ENCODE peak calls at places on chromosomes 13 and 19, in four cellular contexts. One of them, this sample, is unnamed.
A peak's percentile ranks its signal among the peaks of the same experiment; 100 is the strongest.

GRCh38 chr19:24040621-24041020 is 46.4 kb upstream of the ZNF254 start:
- DNase-seq in K562: no peak
- DNase-seq in lower lobe of right lung: no peak
- DNase-seq in fibroblast of villous mesenchyme: peak; percentile 62
- DNase-seq in this sample: no peak

GRCh38 chr19:33496496-33496895 is 25.1 kb downstream of the PEPD start:
- DNase-seq in K562: no peak
- DNase-seq in lower lobe of right lung: peak; percentile 22
- DNase-seq in fibroblast of villous mesenchyme: no peak
- DNase-seq in this sample: no peak

GRCh38 chr13:46672338-46673090 is 119.5 kb downstream of the LRCH1 start:
- DNase-seq in K562: no peak
- DNase-seq in lower lobe of right lung: no peak
- DNase-seq in fibroblast of villous mesenchyme: no peak
- DNase-seq in this sample: no peak

GRCh38 chr13:45040626-45041025 is 51.3 kb downstream of the GPALPP1 start:
- DNase-seq in K562: no peak
- DNase-seq in lower lobe of right lung: no peak
- DNase-seq in fibroblast of villous mesenchyme: no peak
- DNase-seq in this sample: no peak

GRCh38 chr13:76473552-76474134 is 412.6 kb downstream of the KCTD12 start:
- DNase-seq in K562: peak; percentile 72
- DNase-seq in lower lobe of right lung: peak; percentile 48
- DNase-seq in fibroblast of villous mesenchyme: peak; percentile 86
- DNase-seq in this sample: peak; percentile 81

GRCh38 chr19:16542894-16543498 is 759 bp upstream of the CHERP start:
- DNase-seq in K562: peak; percentile 64
- DNase-seq in lower lobe of right lung: no peak
- DNase-seq in fibroblast of villous mesenchyme: peak; percentile 5
- DNase-seq in this sample: no peak

GRCh38 chr13:113366031-113366588 is 2.2 kb upstream of the GRTP1 start:
- DNase-seq in K562: peak; percentile 21
- DNase-seq in lower lobe of right lung: no peak
- DNase-seq in fibroblast of villous mesenchyme: no peak
- DNase-seq in this sample: no peak

GRCh38 chr19:35513975-35514809 is 743 bp upstream of the DMKN start:
- DNase-seq in K562: no peak
- DNase-seq in lower lobe of right lung: no peak
- DNase-seq in fibroblast of villous mesenchyme: peak; percentile 40
- DNase-seq in this sample: no peak

GRCh38 chr19:49920624-49921363 is 8.2 kb upstream of the ATF5 start:
- DNase-seq in K562: no peak
- DNase-seq in lower lobe of right lung: no peak
- DNase-seq in fibroblast of villous mesenchyme: no peak
- DNase-seq in this sample: no peak

GRCh38 chr13:75454497-75454896 is 27.5 kb downstream of the TBC1D4 start:
- DNase-seq in K562: no peak
- DNase-seq in lower lobe of right lung: no peak
- DNase-seq in fibroblast of villous mesenchyme: no peak
- DNase-seq in this sample: no peak

GRCh38 chr19:23222998-23223652 is 27.1 kb downstream of the ZNF724 start:
- DNase-seq in K562: no peak
- DNase-seq in lower lobe of right lung: no peak
- DNase-seq in fibroblast of villous mesenchyme: no peak
- DNase-seq in this sample: no peak

GRCh38 chr19:42115219-42115618 is 17.0 kb downstream of the POU2F2 start:
- DNase-seq in K562: no peak
- DNase-seq in lower lobe of right lung: no peak
- DNase-seq in fibroblast of villous mesenchyme: peak; percentile 54
- DNase-seq in this sample: no peak

GRCh38 chr19:49631279-49631588 is 8.7 kb downstream of the RRAS start:
- DNase-seq in K562: no peak
- DNase-seq in lower lobe of right lung: no peak
- DNase-seq in fibroblast of villous mesenchyme: no peak
- DNase-seq in this sample: no peak

GRCh38 chr19:48513289-48514122 is 1.9 kb upstream of the LMTK3 start:
- DNase-seq in K562: peak; percentile 75
- DNase-seq in lower lobe of right lung: peak; percentile 80
- DNase-seq in fibroblast of villous mesenchyme: peak; percentile 58
- DNase-seq in this sample: peak; percentile 48

GRCh38 chr13:112450567-112451240 is 74.5 kb downstream of the SPACA7 start:
- DNase-seq in K562: no peak
- DNase-seq in lower lobe of right lung: no peak
- DNase-seq in fibroblast of villous mesenchyme: no peak
- DNase-seq in this sample: no peak

GRCh38 chr13:47094734-47095434 is 198.0 kb upstream of the HTR2A start:
- DNase-seq in K562: no peak
- DNase-seq in lower lobe of right lung: no peak
- DNase-seq in fibroblast of villous mesenchyme: no peak
- DNase-seq in this sample: no peak

GRCh38 chr13:37443538-37443937 is 155.0 kb downstream of the POSTN start:
- DNase-seq in K562: no peak
- DNase-seq in lower lobe of right lung: no peak
- DNase-seq in fibroblast of villous mesenchyme: peak; percentile 82
- DNase-seq in this sample: peak; percentile 61

GRCh38 chr13:62837895-62838294 is 1422.2 kb upstream of the PCDH20 start:
- DNase-seq in K562: no peak
- DNase-seq in lower lobe of right lung: no peak
- DNase-seq in fibroblast of villous mesenchyme: peak; percentile 6
- DNase-seq in this sample: peak; percentile 63

GRCh38 chr19:39246951-39247669 is 1.5 kb downstream of the IFNL4 start:
- DNase-seq in K562: no peak
- DNase-seq in lower lobe of right lung: peak; percentile 52
- DNase-seq in fibroblast of villous mesenchyme: no peak
- DNase-seq in this sample: no peak

GRCh38 chr19:14198384-14199376 is 7.3 kb downstream of the ADGRL1 start:
- DNase-seq in K562: peak; percentile 33
- DNase-seq in lower lobe of right lung: no peak
- DNase-seq in fibroblast of villous mesenchyme: peak; percentile 26
- DNase-seq in this sample: no peak

GRCh38 chr19:46015080-46015960 is 7.5 kb downstream of the PGLYRP1 start:
- DNase-seq in K562: no peak
- DNase-seq in lower lobe of right lung: peak; percentile 91
- DNase-seq in fibroblast of villous mesenchyme: peak; percentile 7
- DNase-seq in this sample: peak; percentile 8

GRCh38 chr13:106376411-106377112 is 158.9 kb downstream of the EFNB2 start:
- DNase-seq in K562: no peak
- DNase-seq in lower lobe of right lung: peak; percentile 49
- DNase-seq in fibroblast of villous mesenchyme: peak; percentile 91
- DNase-seq in this sample: peak; percentile 98
- TF ChIP-seq CTCF in K562: peak; percentile 2
- TF ChIP-seq CTCF in lower lobe of right lung: no peak
- TF ChIP-seq CTCF in fibroblast of villous mesenchyme: peak; percentile 49
- TF ChIP-seq CTCF in this sample: peak; percentile 58

GRCh38 chr19:1037553-1038115 is 2.3 kb upstream of the ABCA7 start:
- DNase-seq in K562: no peak
- DNase-seq in lower lobe of right lung: no peak
- DNase-seq in fibroblast of villous mesenchyme: no peak
- DNase-seq in this sample: no peak
- H3K4me3 ChIP-seq in K562: no peak overlapping the region
- H3K4me3 ChIP-seq in lower lobe of right lung: no peak overlapping the region
- H3K4me3 ChIP-seq in fibroblast of villous mesenchyme: no peak overlapping the region
- H3K4me3 ChIP-seq in this sample: no peak overlapping the region

GRCh38 chr19:40523322-40524047 is 53.2 kb upstream of the SHKBP1 start:
- DNase-seq in K562: peak; percentile 88
- DNase-seq in lower lobe of right lung: peak; percentile 73
- DNase-seq in fibroblast of villous mesenchyme: peak; percentile 47
- DNase-seq in this sample: peak; percentile 31
- TF ChIP-seq CTCF in K562: peak; percentile 92
- TF ChIP-seq CTCF in lower lobe of right lung: peak; percentile 65
- TF ChIP-seq CTCF in fibroblast of villous mesenchyme: peak; percentile 73
- TF ChIP-seq CTCF in this sample: peak; percentile 71

DNA sequence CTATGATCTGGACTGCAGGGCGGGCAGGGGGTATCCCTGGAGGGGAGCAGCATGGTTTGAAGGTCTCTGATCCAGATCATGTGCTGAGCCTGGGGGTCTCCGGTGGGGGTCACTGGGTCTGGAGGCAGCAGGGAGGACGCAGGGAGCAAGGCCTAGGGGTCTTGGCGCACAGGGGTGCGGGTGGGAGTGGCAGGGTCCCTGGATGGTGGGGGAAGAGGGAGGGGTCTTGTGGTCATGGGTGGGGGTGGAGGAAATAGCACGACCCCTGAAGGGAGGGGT is 1.9 kb downstream of the BTBD2 start:
- DNase-seq in K562: no peak
- DNase-seq in lower lobe of right lung: no peak
- DNase-seq in fibroblast of villous mesenchyme: no peak
- DNase-seq in this sample: no peak
- H3K4me3 ChIP-seq in K562: no peak overlapping the region
- H3K4me3 ChIP-seq in lower lobe of right lung: no peak overlapping the region
- H3K4me3 ChIP-seq in fibroblast of villous mesenchyme: no peak overlapping the region
- H3K4me3 ChIP-seq in this sample: no peak overlapping the region

DNA sequence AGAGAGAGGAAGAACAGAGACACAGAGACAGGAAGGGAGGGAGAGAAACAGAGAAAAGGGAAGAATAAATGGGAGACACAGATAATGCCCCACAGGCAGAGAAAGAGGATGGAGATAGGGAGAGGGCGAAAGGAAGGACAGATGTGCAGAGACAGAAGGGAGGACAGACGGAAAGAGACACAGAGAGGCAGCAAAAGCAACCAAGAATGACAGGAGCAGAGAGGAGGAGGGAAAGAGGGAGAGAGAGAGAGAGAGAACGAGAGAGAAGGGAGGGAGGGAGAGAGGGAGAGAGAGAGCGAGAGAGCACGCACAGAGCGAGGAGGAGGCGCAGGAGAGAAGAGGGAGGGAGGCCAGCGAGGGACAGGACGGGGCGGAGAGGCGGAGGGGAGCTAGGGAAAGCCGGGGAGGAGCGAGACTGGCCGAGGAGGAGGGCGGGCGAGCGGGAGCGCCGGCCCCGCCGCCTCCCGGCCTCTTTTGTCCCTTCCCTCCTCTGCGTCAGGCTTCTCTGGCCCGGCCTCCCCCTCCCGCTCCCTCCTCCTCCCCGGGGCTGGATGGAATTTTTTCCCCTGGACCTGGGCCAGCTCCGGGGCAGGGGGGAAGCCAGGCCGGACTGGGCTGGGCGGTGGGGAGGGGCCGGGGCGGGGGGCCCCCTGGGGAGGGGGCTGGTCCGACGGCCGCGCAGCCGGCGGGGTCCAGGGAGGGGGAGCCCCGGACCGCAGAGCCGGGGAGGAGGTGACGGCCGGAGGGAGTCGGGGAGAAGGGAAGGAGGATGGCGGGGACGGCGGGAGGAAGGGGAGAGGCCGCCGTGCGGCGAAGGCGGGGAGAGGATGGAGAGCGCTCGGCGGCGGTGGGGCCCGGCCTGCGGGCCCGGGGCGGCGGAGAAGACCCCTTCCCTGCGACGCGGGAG is 4.2 kb upstream of the SPACA6 start:
- DNase-seq in K562: peak; percentile 87
- DNase-seq in lower lobe of right lung: peak; percentile 88
- DNase-seq in fibroblast of villous mesenchyme: peak; percentile 96
- DNase-seq in this sample: peak; percentile 98
- TF ChIP-seq CTCF in K562: no peak
- TF ChIP-seq CTCF in lower lobe of right lung: no peak
- TF ChIP-seq CTCF in fibroblast of villous mesenchyme: peak; percentile 12
- TF ChIP-seq CTCF in this sample: no peak

GRCh38 chr19:37931941-37932655 is 25.1 kb downstream of the SIPA1L3 start:
- DNase-seq in K562: no peak
- DNase-seq in lower lobe of right lung: peak; percentile 94
- DNase-seq in fibroblast of villous mesenchyme: peak; percentile 34
- DNase-seq in this sample: peak; percentile 78
- H3K4me3 ChIP-seq in K562: no peak overlapping the region
- H3K4me3 ChIP-seq in lower lobe of right lung: peak overlapping the region; percentile 49
- H3K4me3 ChIP-seq in fibroblast of villous mesenchyme: peak overlapping the region; percentile 23
- H3K4me3 ChIP-seq in this sample: peak overlapping the region; percentile 20

GRCh38 chr13:59677430-59677829 is 486.3 kb downstream of the DIAPH3 start:
- DNase-seq in K562: no peak
- DNase-seq in lower lobe of right lung: no peak
- DNase-seq in fibroblast of villous mesenchyme: no peak
- DNase-seq in this sample: no peak

GRCh38 chr13:59677966-59678814 is 485.5 kb downstream of the DIAPH3 start:
- DNase-seq in K562: peak; percentile 49
- DNase-seq in lower lobe of right lung: no peak
- DNase-seq in fibroblast of villous mesenchyme: peak; percentile 59
- DNase-seq in this sample: peak; percentile 71

GRCh38 chr13:59681630-59682311 is 482.0 kb downstream of the DIAPH3 start:
- DNase-seq in K562: no peak
- DNase-seq in lower lobe of right lung: no peak
- DNase-seq in fibroblast of villous mesenchyme: peak; percentile 7
- DNase-seq in this sample: no peak

GRCh38 chr13:59679239-59679638 is 484.5 kb downstream of the DIAPH3 start:
- DNase-seq in K562: no peak
- DNase-seq in lower lobe of right lung: no peak
- DNase-seq in fibroblast of villous mesenchyme: no peak
- DNase-seq in this sample: no peak

DNA sequence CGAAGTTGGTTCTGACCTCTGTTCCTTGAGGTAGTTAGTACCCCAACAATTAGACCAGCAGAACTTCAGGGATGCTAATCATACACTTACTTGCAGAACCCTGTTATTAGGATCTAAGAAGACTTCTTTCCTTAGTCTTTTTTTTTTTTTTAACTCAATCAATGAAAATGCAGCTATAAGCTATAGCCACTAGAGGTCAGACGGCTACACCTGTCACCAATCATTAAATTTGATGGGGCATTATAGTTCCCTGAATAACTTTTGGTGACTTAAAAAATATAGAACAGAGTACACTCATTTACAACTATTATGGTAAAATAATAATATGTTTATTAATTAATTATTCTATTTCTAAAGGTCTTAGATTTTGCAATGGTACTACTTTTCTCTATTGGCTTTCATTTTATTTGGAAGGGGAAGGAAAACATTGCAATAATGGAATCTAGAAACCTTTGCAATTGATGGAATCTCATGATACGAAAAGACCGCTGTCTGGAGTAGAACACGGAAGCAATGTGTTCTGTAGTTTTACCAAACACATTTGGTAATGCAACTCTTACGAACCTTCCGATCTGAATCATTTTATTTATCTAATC is 483.2 kb downstream of the DIAPH3 start:
- DNase-seq in K562: peak; percentile 4
- DNase-seq in lower lobe of right lung: no peak
- DNase-seq in fibroblast of villous mesenchyme: peak; percentile 30
- DNase-seq in this sample: peak; percentile 34
- TF ChIP-seq CTCF in K562: peak; percentile 41
- TF ChIP-seq CTCF in lower lobe of right lung: peak; percentile 62
- TF ChIP-seq CTCF in fibroblast of villous mesenchyme: peak; percentile 74
- TF ChIP-seq CTCF in this sample: peak; percentile 71